ENCODE peak calls at places on chromosomes 13 and 19, in six cellular contexts. T is kidney epithelial cell, J is ovary, O is breast epithelium, E is mucosa of descending colon, V is body of pancreas. W is an unnamed sample.

GRCh38 chr13:106047859-106048258 is 487.6 kb downstream of the EFNB2 start:
- DNase-seq in T (no peak), J (no peak), V (no peak), E (no peak), O (no peak), W (no peak)

GRCh38 chr13:71712988-71713653 is 153.9 kb downstream of the DACH1 start:
- DNase-seq in O (no peak), E (no peak), V (no peak), T (no peak), J (no peak), W (peak; percentile 12)

GRCh38 chr19:56477429-56478338 is 539 bp upstream of the ZNF667 start:
- DNase-seq in V (peak; percentile 82), E (peak; percentile 82), J (peak; percentile 92), O (peak; percentile 87), T (peak; percentile 69), W (peak; percentile 87)

GRCh38 chr13:50129065-50129922 is 114.0 kb downstream of the KCNRG start:
- DNase-seq in O (no peak), J (no peak), T (no peak), E (no peak), V (no peak), W (no peak)

GRCh38 chr13:74187564-74187963 is 53.4 kb upstream of the KLF12 start:
- DNase-seq in T (peak; percentile 37), V (no peak), O (no peak), J (no peak), E (no peak), W (no peak)

GRCh38 chr19:38073806-38074685 is 150.0 kb downstream of the DPF1 start:
- DNase-seq in E (no peak), T (no peak), J (no peak), O (no peak), V (peak; percentile 22), W (peak; percentile 62)

GRCh38 chr13:99970761-99971575 is 599 bp downstream of the ZIC5 start:
- DNase-seq in V (no peak), J (no peak), O (no peak), E (no peak), T (no peak), W (no peak)

GRCh38 chr13:99653526-99653925 is 152.3 kb downstream of the TM9SF2 start:
- DNase-seq in J (no peak), V (no peak), E (no peak), O (no peak), T (no peak), W (no peak)

GRCh38 chr19:10812902-10813404 is 23.1 kb downstream of the TMED1 start:
- DNase-seq in T (peak; percentile 60), J (no peak), O (no peak), E (no peak), V (peak; percentile 37), W (peak; percentile 95)

GRCh38 chr19:12727745-12728433 is 4.2 kb upstream of the TNPO2 start:
- DNase-seq in J (no peak), V (no peak), T (no peak), O (no peak), E (no peak), W (no peak)

GRCh38 chr13:42859760-42860159 is 78.4 kb downstream of the FAM216B start:
- DNase-seq in J (no peak), O (no peak), V (no peak), T (no peak), E (no peak), W (no peak)

GRCh38 chr19:17097593-17098126 is 22.1 kb downstream of the MYO9B start:
- DNase-seq in J (no peak), T (no peak), O (no peak), E (no peak), V (no peak), W (peak; percentile 89)

GRCh38 chr19:18271433-18271841 is 2.8 kb downstream of the IQCN start:
- DNase-seq in V (no peak), O (no peak), E (no peak), J (peak; percentile 71), T (no peak), W (no peak)

GRCh38 chr13:40120288-40120687 is 464.8 kb downstream of the COG6 start:
- DNase-seq in V (no peak), O (no peak), J (no peak), T (no peak), E (no peak), W (peak; percentile 77)

GRCh38 chr13:46354143-46355087 is 32.6 kb downstream of the RUBCNL start:
- DNase-seq in V (no peak), J (no peak), O (no peak), E (no peak), T (peak; percentile 94), W (peak; percentile 90)

GRCh38 chr13:101109005-101109404 is 307.3 kb downstream of the NALCN start:
- DNase-seq in E (no peak), T (no peak), V (no peak), J (no peak), O (no peak), W (no peak)

GRCh38 chr19:2051771-2052704 is 994 bp upstream of the MKNK2 start:
- DNase-seq in O (no peak), T (no peak), J (peak; percentile 87), E (peak; percentile 81), V (peak; percentile 68), W (no peak)

GRCh38 chr19:32619051-32619685 is 38.2 kb downstream of the PDCD5 start:
- DNase-seq in T (no peak), E (no peak), O (no peak), V (no peak), J (no peak), W (no peak)

GRCh38 chr13:38202730-38203129 is 146.9 kb upstream of the UFM1 start:
- DNase-seq in V (no peak), J (no peak), T (no peak), O (no peak), E (no peak), W (peak; percentile 11)

GRCh38 chr19:19488041-19488874 is 27.1 kb downstream of the TSSK6 start:
- DNase-seq in T (no peak), E (peak; percentile 81), O (no peak), V (peak; percentile 57), J (peak; percentile 74), W (peak; percentile 49)

GRCh38 chr13:52371736-52372247 is 34.2 kb downstream of the THSD1 start:
- DNase-seq in E (no peak), T (peak; percentile 41), V (no peak), J (no peak), O (no peak), W (peak; percentile 30)

GRCh38 chr13:37701972-37702371 is 103.4 kb upstream of the POSTN start:
- DNase-seq in T (peak; percentile 87), O (no peak), V (no peak), E (no peak), J (no peak), W (peak; percentile 96)

GRCh38 chr19:48006762-48007161 is 12.3 kb downstream of the ELSPBP1 start:
- DNase-seq in J (no peak), V (no peak), O (no peak), T (no peak), E (no peak), W (no peak)

GRCh38 chr13:74819549-74819948 is 662.4 kb downstream of the TBC1D4 start:
- DNase-seq in E (no peak), J (no peak), V (no peak), O (no peak), T (no peak), W (no peak)

GRCh38 chr13:109123971-109124370 is 494.6 kb downstream of the MYO16 start:
- DNase-seq in E (no peak), J (no peak), V (no peak), O (no peak), T (no peak), W (no peak)
- TF ChIP-seq CTCF in E (no peak), J (no peak), V (no peak), O (no peak), T (no peak), W (no peak)

GRCh38 chr13:113407531-113408393 is 43.8 kb upstream of the GRTP1 start:
- DNase-seq in T (no peak), O (no peak), E (no peak), J (peak; percentile 26), V (peak; percentile 5), W (no peak)

GRCh38 chr13:113410472-113411201 is 42.7 kb downstream of the ADPRHL1 start:
- DNase-seq in O (no peak), E (no peak), V (no peak), T (peak; percentile 74), J (no peak), W (peak; percentile 80)

GRCh38 chr13:113406321-113407102 is 42.6 kb upstream of the GRTP1 start:
- DNase-seq in V (no peak), O (no peak), J (peak; percentile 25), T (no peak), E (no peak), W (no peak)

GRCh38 chr13:113407103-113407530 is 43.2 kb upstream of the GRTP1 start:
- DNase-seq in V (no peak), T (no peak), O (no peak), J (peak; percentile 19), E (no peak), W (no peak)

DNA sequence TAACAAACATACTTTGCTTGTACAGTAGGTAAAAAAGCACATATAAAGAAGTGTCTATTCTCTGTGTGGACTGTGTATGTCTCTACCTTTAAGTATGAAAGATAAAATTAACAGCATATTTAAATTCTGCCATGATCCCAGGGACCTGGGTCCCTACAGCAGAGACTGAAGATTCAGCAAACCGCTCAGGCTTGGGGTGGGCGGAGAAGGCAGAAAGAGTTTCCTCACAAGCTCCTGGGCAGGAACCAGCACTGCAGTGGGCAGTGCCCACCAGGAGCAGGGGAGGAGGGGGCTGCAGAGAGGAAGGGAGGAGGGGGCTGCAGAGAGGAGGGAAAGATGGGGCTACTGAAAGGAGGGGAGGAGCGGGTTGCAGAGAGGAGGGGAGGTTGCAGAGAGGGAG is 44.6 kb upstream of the GRTP1 start:
- DNase-seq in V (no peak), T (no peak), O (no peak), E (no peak), J (peak; percentile 1), W (no peak)
- H3K4me3 ChIP-seq in V (no peak overlapping the region), T (no peak overlapping the region), O (no peak overlapping the region), E (no peak overlapping the region), J (no peak overlapping the region), W (no peak overlapping the region)

DNA sequence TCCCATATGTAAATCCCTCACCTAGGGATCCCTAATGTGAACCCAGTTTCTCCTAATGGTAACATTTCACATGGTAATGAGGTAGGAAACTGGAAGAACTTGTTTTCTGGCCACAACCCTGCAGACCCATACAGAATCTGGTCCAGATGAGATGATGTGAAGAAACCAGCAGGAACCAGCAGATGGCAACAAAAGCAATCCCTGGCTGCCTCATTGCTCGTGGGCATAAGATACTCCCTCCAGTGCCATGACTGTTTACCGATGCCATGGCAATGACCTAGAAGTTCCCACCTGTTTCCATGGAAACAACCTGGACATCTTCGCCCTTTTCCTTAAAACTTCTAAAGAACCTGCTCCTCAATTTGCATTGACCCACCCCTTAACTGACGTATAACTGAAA is 1.4 kb upstream of the CD209 start:
- DNase-seq in T (no peak), O (no peak), J (no peak), E (no peak), V (peak; percentile 9), W (peak; percentile 6)
- TF ChIP-seq CTCF in T (no peak), O (no peak), J (no peak), E (no peak), V (no peak), W (peak; percentile 11)

DNA sequence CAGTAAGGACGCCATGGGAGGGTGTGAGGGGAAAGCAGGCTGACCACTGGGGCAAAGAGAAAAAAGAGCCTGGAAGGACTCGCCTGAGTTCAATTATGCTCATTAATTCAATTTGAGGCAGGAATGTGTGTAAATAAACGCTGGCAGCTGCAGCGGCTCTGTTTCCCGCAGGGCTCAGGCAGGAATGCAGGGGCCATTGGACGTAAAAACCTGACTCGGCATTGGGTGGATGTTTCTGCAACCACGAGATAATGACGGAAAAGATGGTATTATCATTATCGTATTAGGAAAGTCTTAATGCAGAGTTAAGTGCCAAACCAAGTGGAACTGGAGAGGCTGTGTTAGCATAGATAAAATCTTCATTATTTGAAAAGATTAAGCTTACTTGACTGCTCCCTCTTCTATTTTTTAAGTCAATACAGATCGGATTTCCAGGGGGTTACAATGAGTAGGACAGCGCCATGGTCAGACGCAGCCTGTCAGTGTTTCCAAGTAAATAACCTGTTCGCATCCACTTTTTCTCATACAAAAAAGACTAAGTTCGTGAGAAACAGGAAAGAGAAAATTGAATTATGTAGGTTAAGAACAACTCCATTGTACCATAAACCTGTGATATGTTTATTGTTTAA is 169.8 kb downstream of the SHISA2 start:
- DNase-seq in J (no peak), T (no peak), V (no peak), E (no peak), O (no peak), W (peak; percentile 6)
- H3K4me3 ChIP-seq in J (no peak overlapping the region), T (peak overlapping the region; percentile 10), V (no peak overlapping the region), E (no peak overlapping the region), O (peak overlapping the region; percentile 22), W (no peak overlapping the region)